ENCODE peak calls at places on chromosomes 6 and 20, in nine cellular contexts. One of them, this sample, is unnamed. For H3K4me1, the result is how much of the 10 kb centered on the place peaks cover.

GRCh38 chr6:129364037-129364436 is 345.9 kb downstream of the ARHGAP18 start:
- DNase-seq in SJCRH30: no peak
- DNase-seq in GM23248: no peak
- DNase-seq in right atrium auricular region: no peak
- DNase-seq in body of pancreas: no peak
- DNase-seq in HCT116: no peak
- DNase-seq in thoracic aorta: no peak
- DNase-seq in adrenal gland: no peak
- DNase-seq in tibial nerve: no peak
- DNase-seq in this sample: no peak

GRCh38 chr6:42138630-42139619 is 3.5 kb downstream of the C6orf132 start:
- DNase-seq in SJCRH30: no peak
- DNase-seq in GM23248: no peak
- DNase-seq in right atrium auricular region: no peak
- DNase-seq in body of pancreas: no peak
- DNase-seq in HCT116: no peak
- DNase-seq in thoracic aorta: no peak
- DNase-seq in adrenal gland: no peak
- DNase-seq in tibial nerve: no peak
- DNase-seq in this sample: peak

GRCh38 chr20:40954521-40955165 is 74.0 kb upstream of the TOP1 start:
- DNase-seq in SJCRH30: no peak
- DNase-seq in GM23248: no peak
- DNase-seq in right atrium auricular region: no peak
- DNase-seq in body of pancreas: no peak
- DNase-seq in HCT116: no peak
- DNase-seq in thoracic aorta: no peak
- DNase-seq in adrenal gland: no peak
- DNase-seq in tibial nerve: no peak
- DNase-seq in this sample: no peak

GRCh38 chr6:132961122-132961521 is 146.8 kb downstream of the RPS12 start:
- DNase-seq in SJCRH30: no peak
- DNase-seq in GM23248: peak
- DNase-seq in right atrium auricular region: no peak
- DNase-seq in body of pancreas: no peak
- DNase-seq in HCT116: no peak
- DNase-seq in thoracic aorta: no peak
- DNase-seq in adrenal gland: no peak
- DNase-seq in tibial nerve: no peak
- DNase-seq in this sample: peak

GRCh38 chr6:1379026-1379809 is 10.2 kb upstream of the FOXF2 start:
- DNase-seq in SJCRH30: no peak
- DNase-seq in GM23248: no peak
- DNase-seq in right atrium auricular region: no peak
- DNase-seq in body of pancreas: no peak
- DNase-seq in HCT116: no peak
- DNase-seq in thoracic aorta: no peak
- DNase-seq in adrenal gland: no peak
- DNase-seq in tibial nerve: no peak
- DNase-seq in this sample: no peak

GRCh38 chr20:55774628-55775027 is 230.7 kb downstream of the CBLN4 start:
- DNase-seq in SJCRH30: no peak
- DNase-seq in GM23248: no peak
- DNase-seq in right atrium auricular region: no peak
- DNase-seq in body of pancreas: no peak
- DNase-seq in HCT116: no peak
- DNase-seq in thoracic aorta: no peak
- DNase-seq in adrenal gland: no peak
- DNase-seq in tibial nerve: no peak
- DNase-seq in this sample: no peak

GRCh38 chr6:35294308-35294945 is 3.2 kb upstream of the DEF6 start:
- DNase-seq in SJCRH30: peak
- DNase-seq in GM23248: peak
- DNase-seq in right atrium auricular region: no peak
- DNase-seq in body of pancreas: peak
- DNase-seq in HCT116: peak
- DNase-seq in thoracic aorta: no peak
- DNase-seq in adrenal gland: peak
- DNase-seq in tibial nerve: no peak
- DNase-seq in this sample: peak

GRCh38 chr6:34656378-34657036 is 40.1 kb downstream of the ILRUN start:
- DNase-seq in SJCRH30: peak
- DNase-seq in GM23248: peak
- DNase-seq in right atrium auricular region: no peak
- DNase-seq in body of pancreas: peak
- DNase-seq in HCT116: no peak
- DNase-seq in thoracic aorta: no peak
- DNase-seq in adrenal gland: no peak
- DNase-seq in tibial nerve: no peak
- DNase-seq in this sample: peak

GRCh38 chr6:98845201-98846020 is 11.0 kb downstream of the POU3F2 start:
- DNase-seq in SJCRH30: peak
- DNase-seq in GM23248: peak
- DNase-seq in right atrium auricular region: peak
- DNase-seq in body of pancreas: peak
- DNase-seq in HCT116: peak
- DNase-seq in thoracic aorta: no peak
- DNase-seq in adrenal gland: peak
- DNase-seq in tibial nerve: no peak
- DNase-seq in this sample: peak

GRCh38 chr20:36924167-36925045 is 27.1 kb downstream of the SAMHD1 start:
- DNase-seq in SJCRH30: no peak
- DNase-seq in GM23248: no peak
- DNase-seq in right atrium auricular region: no peak
- DNase-seq in body of pancreas: no peak
- DNase-seq in HCT116: no peak
- DNase-seq in thoracic aorta: no peak
- DNase-seq in adrenal gland: no peak
- DNase-seq in tibial nerve: no peak
- DNase-seq in this sample: no peak

GRCh38 chr6:16751251-16751946 is 9.9 kb downstream of the ATXN1 start:
- DNase-seq in SJCRH30: no peak
- DNase-seq in GM23248: peak
- DNase-seq in right atrium auricular region: no peak
- DNase-seq in body of pancreas: no peak
- DNase-seq in HCT116: no peak
- DNase-seq in thoracic aorta: no peak
- DNase-seq in adrenal gland: no peak
- DNase-seq in tibial nerve: no peak
- DNase-seq in this sample: peak

GRCh38 chr6:35739645-35740517 is 3.0 kb downstream of the ARMC12 start:
- DNase-seq in SJCRH30: no peak
- DNase-seq in GM23248: no peak
- DNase-seq in right atrium auricular region: no peak
- DNase-seq in body of pancreas: no peak
- DNase-seq in HCT116: no peak
- DNase-seq in thoracic aorta: no peak
- DNase-seq in adrenal gland: no peak
- DNase-seq in tibial nerve: no peak
- DNase-seq in this sample: no peak

GRCh38 chr6:43737272-43738081 is 32.5 kb upstream of the VEGFA start:
- DNase-seq in SJCRH30: peak
- DNase-seq in GM23248: no peak
- DNase-seq in right atrium auricular region: no peak
- DNase-seq in body of pancreas: no peak
- DNase-seq in HCT116: no peak
- DNase-seq in thoracic aorta: no peak
- DNase-seq in adrenal gland: no peak
- DNase-seq in tibial nerve: no peak
- DNase-seq in this sample: no peak

GRCh38 chr6:101396552-101397173 is 3.2 kb downstream of the GRIK2 start:
- DNase-seq in SJCRH30: peak
- DNase-seq in GM23248: peak
- DNase-seq in right atrium auricular region: no peak
- DNase-seq in body of pancreas: peak
- DNase-seq in HCT116: no peak
- DNase-seq in thoracic aorta: no peak
- DNase-seq in adrenal gland: peak
- DNase-seq in tibial nerve: no peak
- DNase-seq in this sample: peak

GRCh38 chr6:139369568-139370046 is 4.8 kb downstream of the CITED2 start:
- DNase-seq in SJCRH30: peak
- DNase-seq in GM23248: peak
- DNase-seq in right atrium auricular region: no peak
- DNase-seq in body of pancreas: no peak
- DNase-seq in HCT116: no peak
- DNase-seq in thoracic aorta: no peak
- DNase-seq in adrenal gland: peak
- DNase-seq in tibial nerve: no peak
- DNase-seq in this sample: peak

GRCh38 chr6:51323056-51323455 is 504.4 kb downstream of the TFAP2B start:
- DNase-seq in SJCRH30: no peak
- DNase-seq in GM23248: no peak
- DNase-seq in right atrium auricular region: no peak
- DNase-seq in body of pancreas: no peak
- DNase-seq in HCT116: no peak
- DNase-seq in thoracic aorta: no peak
- DNase-seq in adrenal gland: no peak
- DNase-seq in tibial nerve: no peak
- DNase-seq in this sample: no peak

DNA sequence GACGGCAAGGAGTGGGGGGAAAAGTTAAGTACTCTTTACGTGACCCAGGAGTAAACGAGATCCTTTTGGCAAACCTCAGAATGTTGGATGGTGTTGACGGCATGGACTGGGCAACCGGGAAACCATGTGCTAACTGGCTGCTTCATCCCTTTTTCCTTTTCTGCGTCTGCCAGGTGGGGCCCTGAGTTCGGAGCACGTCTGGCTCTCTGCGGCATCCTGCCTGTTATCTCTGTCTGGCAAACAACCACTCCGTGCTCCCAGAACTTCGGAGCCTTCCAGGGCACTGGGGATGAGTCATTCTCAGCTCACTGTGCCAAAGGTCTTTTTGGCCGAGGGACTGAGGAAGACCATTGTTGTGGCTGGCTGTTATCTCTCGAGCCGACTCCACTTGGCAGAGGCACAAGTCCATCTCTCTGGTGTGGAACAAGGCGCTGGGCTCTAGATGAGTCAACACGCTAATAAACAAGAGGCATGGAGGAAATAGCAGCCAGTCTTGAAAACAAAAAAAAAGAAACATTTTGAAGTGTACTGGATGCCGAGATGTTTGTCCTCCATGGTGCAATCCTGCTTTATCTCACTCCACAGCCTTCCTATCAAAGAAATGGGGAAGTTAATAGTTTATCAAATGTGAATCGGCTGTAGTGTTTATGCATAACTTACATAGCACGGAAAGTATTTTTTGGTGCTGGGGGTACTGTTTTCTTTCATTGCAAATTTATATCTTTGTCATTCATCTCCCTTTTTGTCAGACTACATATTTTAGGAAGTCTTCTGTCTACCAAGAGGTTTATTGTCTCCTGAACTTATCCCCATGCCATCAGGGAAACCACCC is 64.6 kb upstream of the TXNDC5 start:
- DNase-seq in SJCRH30: peak
- DNase-seq in GM23248: peak
- DNase-seq in right atrium auricular region: peak
- DNase-seq in body of pancreas: peak
- DNase-seq in HCT116: peak
- DNase-seq in thoracic aorta: peak
- DNase-seq in adrenal gland: peak
- DNase-seq in tibial nerve: peak
- DNase-seq in this sample: peak
- H3K4me3 ChIP-seq in SJCRH30: no peak
- H3K4me3 ChIP-seq in GM23248: peak
- H3K4me3 ChIP-seq in right atrium auricular region: no peak
- H3K4me3 ChIP-seq in body of pancreas: no peak
- H3K4me3 ChIP-seq in HCT116: no peak
- H3K4me3 ChIP-seq in thoracic aorta: peak
- H3K4me3 ChIP-seq in adrenal gland: no peak
- H3K4me3 ChIP-seq in tibial nerve: no peak
- H3K4me3 ChIP-seq in this sample: peak

GRCh38 chr20:34318609-34319443 is 15.7 kb upstream of the AHCY start:
- DNase-seq in SJCRH30: no peak
- DNase-seq in GM23248: no peak
- DNase-seq in right atrium auricular region: no peak
- DNase-seq in body of pancreas: no peak
- DNase-seq in HCT116: no peak
- DNase-seq in thoracic aorta: no peak
- DNase-seq in adrenal gland: no peak
- DNase-seq in tibial nerve: no peak
- DNase-seq in this sample: no peak
- H3K4me1 ChIP-seq in SJCRH30: under half
- H3K4me1 ChIP-seq in GM23248: under half
- H3K4me1 ChIP-seq in right atrium auricular region: under half
- H3K4me1 ChIP-seq in body of pancreas: under half
- H3K4me1 ChIP-seq in HCT116: under half
- H3K4me1 ChIP-seq in thoracic aorta: under half
- H3K4me1 ChIP-seq in adrenal gland: under half
- H3K4me1 ChIP-seq in tibial nerve: under half
- H3K4me1 ChIP-seq in this sample: under half

DNA sequence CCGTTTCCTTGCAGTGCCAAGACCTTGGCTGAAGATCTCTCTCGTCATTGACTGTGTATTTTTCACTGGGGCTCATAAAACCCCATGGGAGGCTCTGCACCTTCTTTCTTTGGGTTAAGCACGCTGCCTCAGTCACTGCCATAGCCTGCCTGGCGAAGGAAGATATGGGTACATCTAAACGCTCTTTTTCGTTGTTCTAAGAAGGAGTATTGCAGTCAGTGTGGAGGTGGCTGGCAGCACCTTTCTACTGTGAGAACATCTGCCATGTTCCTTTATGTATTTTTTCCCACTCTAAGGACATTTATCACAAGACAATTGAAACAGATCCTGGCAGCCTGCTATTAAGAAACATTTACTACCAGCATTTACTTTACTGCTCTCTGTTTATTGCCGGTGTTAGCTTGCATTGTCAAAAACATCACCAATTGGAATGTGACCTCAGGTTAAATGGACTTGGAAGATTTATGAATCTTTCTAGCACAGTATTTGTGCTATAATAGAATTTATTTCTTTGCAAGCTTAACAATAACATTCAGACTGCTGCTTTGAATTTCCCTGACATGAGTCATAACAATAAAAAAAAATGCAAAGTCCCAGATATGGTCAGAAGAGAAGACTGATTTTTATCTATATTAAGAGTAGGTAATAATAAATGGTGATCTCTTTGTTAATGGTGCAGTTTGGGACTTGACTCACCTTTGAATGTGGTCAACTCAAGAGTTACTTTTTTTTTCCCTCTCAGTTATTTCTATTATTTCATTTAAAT is 62.2 kb upstream of the CLDN20 start:
- DNase-seq in SJCRH30: no peak
- DNase-seq in GM23248: peak
- DNase-seq in right atrium auricular region: no peak
- DNase-seq in body of pancreas: no peak
- DNase-seq in HCT116: peak
- DNase-seq in thoracic aorta: no peak
- DNase-seq in adrenal gland: no peak
- DNase-seq in tibial nerve: no peak
- DNase-seq in this sample: peak
- H3K4me3 ChIP-seq in SJCRH30: no peak
- H3K4me3 ChIP-seq in GM23248: no peak
- H3K4me3 ChIP-seq in right atrium auricular region: no peak
- H3K4me3 ChIP-seq in body of pancreas: no peak
- H3K4me3 ChIP-seq in HCT116: no peak
- H3K4me3 ChIP-seq in thoracic aorta: no peak
- H3K4me3 ChIP-seq in adrenal gland: no peak
- H3K4me3 ChIP-seq in tibial nerve: no peak
- H3K4me3 ChIP-seq in this sample: peak

DNA sequence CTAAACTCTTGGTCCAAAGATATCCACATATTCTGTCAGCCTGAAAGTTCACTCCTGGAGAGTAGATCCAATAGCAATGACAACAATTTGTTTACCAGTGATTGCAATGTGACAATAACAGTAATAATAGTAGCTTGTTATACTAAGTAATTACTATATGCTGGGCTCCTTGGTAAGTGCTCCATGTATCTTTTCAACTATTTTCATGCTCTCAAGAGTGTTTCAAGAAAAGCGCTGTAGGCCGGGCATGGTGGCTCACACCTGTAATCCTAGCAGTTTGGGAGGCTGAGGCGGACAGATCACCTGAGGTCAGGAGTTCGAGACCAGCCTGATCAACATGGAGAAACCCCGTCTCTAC is 15.4 kb downstream of the BCL2L1 start:
- DNase-seq in SJCRH30: no peak
- DNase-seq in GM23248: no peak
- DNase-seq in right atrium auricular region: no peak
- DNase-seq in body of pancreas: no peak
- DNase-seq in HCT116: no peak
- DNase-seq in thoracic aorta: no peak
- DNase-seq in adrenal gland: no peak
- DNase-seq in tibial nerve: no peak
- DNase-seq in this sample: no peak
- H3K4me1 ChIP-seq in SJCRH30: under half
- H3K4me1 ChIP-seq in GM23248: under half
- H3K4me1 ChIP-seq in right atrium auricular region: under half
- H3K4me1 ChIP-seq in body of pancreas: half or more
- H3K4me1 ChIP-seq in HCT116: half or more
- H3K4me1 ChIP-seq in thoracic aorta: half or more
- H3K4me1 ChIP-seq in adrenal gland: under half
- H3K4me1 ChIP-seq in tibial nerve: under half
- H3K4me1 ChIP-seq in this sample: half or more